ENCODE peak calls at places on chromosomes 5 and 9, in six cellular contexts. B is HL-60, W is left ventricle myocardium inferior, R is GM23338, A is AG04450, X is cardiac muscle cell. K is an unnamed sample.

GRCh38 chr9:15831384-15831783 is 278.5 kb downstream of the CCDC171 start:
- DNase-seq in X (no peak), W (no peak), B (no peak), R (no peak), A (no peak), K (no peak)

GRCh38 chr5:53515988-53516387 is 35.6 kb downstream of the FST start:
- DNase-seq in B (no peak), R (no peak), X (no peak), W (no peak), A (no peak), K (no peak)

GRCh38 chr5:124342586-124342985 is 403.9 kb downstream of the ZNF608 start:
- DNase-seq in W (no peak), A (no peak), R (no peak), B (no peak), X (peak), K (no peak)

GRCh38 chr9:130196643-130197042 is 24.4 kb downstream of the NCS1 start:
- DNase-seq in B (no peak), W (no peak), X (no peak), A (no peak), R (no peak), K (no peak)

GRCh38 chr9:129385615-129385934 is 207.5 kb upstream of the IER5L start:
- DNase-seq in R (no peak), B (no peak), W (no peak), X (no peak), A (no peak), K (no peak)

GRCh38 chr5:96664669-96665068 is 2.5 kb downstream of the CAST start:
- DNase-seq in W (no peak), A (no peak), X (no peak), B (no peak), R (no peak), K (no peak)

GRCh38 chr5:115068239-115069086 is 101.2 kb downstream of the TRIM36 start:
- DNase-seq in B (no peak), R (peak), X (peak), A (no peak), W (no peak), K (no peak)

GRCh38 chr9:20584968-20585643 is 37.2 kb downstream of the MLLT3 start:
- DNase-seq in X (no peak), R (no peak), B (no peak), A (no peak), W (no peak), K (no peak)

GRCh38 chr5:149046196-149046829 is 16.5 kb downstream of the SH3TC2 start:
- DNase-seq in W (no peak), B (no peak), X (peak), A (no peak), R (no peak), K (no peak)

GRCh38 chr5:170538096-170538465 is 34.3 kb downstream of the KCNIP1 start:
- DNase-seq in R (no peak), X (no peak), W (no peak), A (no peak), B (no peak), K (no peak)

GRCh38 chr5:96297867-96298266 is 135.2 kb downstream of the PCSK1 start:
- DNase-seq in R (no peak), A (peak), X (peak), W (no peak), B (peak), K (no peak)

GRCh38 chr5:107640568-107640967 is 30.2 kb downstream of the EFNA5 start:
- DNase-seq in A (no peak), B (no peak), X (no peak), W (no peak), R (no peak), K (no peak)

DNA sequence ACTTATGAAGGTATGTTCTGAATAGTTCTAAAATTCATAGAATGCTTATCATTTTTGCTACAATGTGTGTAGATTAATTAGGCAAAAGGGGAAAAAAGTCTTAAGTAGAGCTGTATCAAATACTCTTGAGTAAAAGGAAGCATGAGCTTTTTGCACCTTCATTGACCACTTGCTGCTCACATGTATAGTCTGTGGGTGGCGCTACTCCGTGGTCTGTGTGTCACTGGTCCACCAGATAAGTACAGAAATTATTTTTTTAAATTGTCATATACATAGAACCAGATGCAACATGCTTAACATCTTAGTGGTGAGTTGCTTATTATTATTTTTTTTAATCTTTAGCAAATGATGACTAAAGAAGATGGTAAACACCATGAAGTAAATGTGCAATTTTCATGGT is 130.2 kb downstream of the MAN2A1 start:
- DNase-seq in B (no peak), R (peak), A (no peak), W (no peak), X (no peak), K (no peak)
- TF ChIP-seq CTCF in B (no peak), R (peak), A (no peak), W (no peak), X (no peak), K (no peak)

GRCh38 chr9:79477955-79478751 is 93.6 kb upstream of the TLE4 start:
- DNase-seq in A (no peak), W (no peak), R (peak), X (peak), B (no peak), K (no peak)
- TF ChIP-seq CTCF in A (peak), W (peak), R (peak), X (peak), B (no peak), K (no peak)

GRCh38 chr5:136638084-136638483 is 272.7 kb upstream of the TRPC7 start:
- DNase-seq in X (no peak), W (no peak), A (no peak), B (no peak), R (no peak), K (no peak)
- TF ChIP-seq CTCF in X (no peak), W (no peak), A (no peak), B (no peak), R (peak), K (no peak)

GRCh38 chr9:21585756-21586752 is 103.9 kb upstream of the IFNE start:
- DNase-seq in W (no peak), B (no peak), X (no peak), R (no peak), A (no peak), K (no peak)
- TF ChIP-seq CTCF in W (no peak), B (no peak), X (peak), R (no peak), A (peak), K (no peak)

GRCh38 chr5:133347039-133347438 is 265.3 kb downstream of the FSTL4 start:
- DNase-seq in A (no peak), B (no peak), R (peak), X (no peak), W (no peak), K (no peak)
- TF ChIP-seq CTCF in A (no peak), B (no peak), R (peak), X (no peak), W (peak), K (no peak)

DNA sequence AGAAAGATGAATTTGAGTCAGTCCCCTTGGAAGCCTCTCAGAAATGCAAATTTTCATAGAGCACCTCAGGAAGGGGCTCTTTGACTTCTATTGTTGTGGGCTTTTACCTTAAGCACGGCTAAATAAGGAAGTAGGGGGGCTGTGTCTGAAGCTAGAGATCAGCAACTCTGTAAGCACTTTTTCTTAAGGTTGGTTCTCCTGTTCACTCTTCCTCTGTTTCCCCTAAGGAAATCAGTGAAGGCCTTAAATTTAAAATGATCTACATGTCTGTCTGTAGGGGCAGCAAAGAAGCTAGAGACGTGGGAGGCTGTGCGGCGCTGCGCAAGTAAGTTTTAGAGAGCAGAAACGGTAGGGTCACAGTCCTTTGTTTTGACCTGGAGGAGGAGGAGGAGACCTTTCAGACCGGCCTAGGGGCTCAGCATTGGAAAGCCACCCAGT is 1.2 kb upstream of the CDC14B start:
- DNase-seq in A (no peak), W (no peak), B (no peak), X (no peak), R (peak), K (no peak)
- TF ChIP-seq CTCF in A (no peak), W (no peak), B (no peak), X (peak), R (no peak), K (no peak)

DNA sequence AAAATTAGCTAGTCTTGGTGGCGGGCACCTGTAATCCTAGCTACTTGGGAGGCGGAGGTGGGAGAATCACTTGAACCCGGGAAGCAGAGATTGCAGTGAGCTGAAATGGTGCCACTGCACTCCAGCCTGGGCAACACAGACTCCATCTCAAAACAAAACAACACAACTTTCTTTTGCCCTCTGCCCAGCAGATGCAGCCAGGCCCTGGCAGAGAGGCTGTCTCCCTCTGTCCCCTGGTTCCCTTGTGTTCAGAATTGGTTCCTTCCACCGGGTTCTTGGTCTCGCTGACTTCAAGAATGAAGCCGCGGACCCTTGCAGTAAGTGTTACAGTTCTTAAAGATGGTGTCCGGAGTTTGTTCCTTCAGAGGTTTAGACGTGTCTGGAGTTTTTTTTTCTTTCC is 30.2 kb upstream of the CEP72 start:
- DNase-seq in X (no peak), R (no peak), W (no peak), B (no peak), A (no peak), K (no peak)
- TF ChIP-seq CTCF in X (no peak), R (no peak), W (no peak), B (no peak), A (no peak), K (no peak)

DNA sequence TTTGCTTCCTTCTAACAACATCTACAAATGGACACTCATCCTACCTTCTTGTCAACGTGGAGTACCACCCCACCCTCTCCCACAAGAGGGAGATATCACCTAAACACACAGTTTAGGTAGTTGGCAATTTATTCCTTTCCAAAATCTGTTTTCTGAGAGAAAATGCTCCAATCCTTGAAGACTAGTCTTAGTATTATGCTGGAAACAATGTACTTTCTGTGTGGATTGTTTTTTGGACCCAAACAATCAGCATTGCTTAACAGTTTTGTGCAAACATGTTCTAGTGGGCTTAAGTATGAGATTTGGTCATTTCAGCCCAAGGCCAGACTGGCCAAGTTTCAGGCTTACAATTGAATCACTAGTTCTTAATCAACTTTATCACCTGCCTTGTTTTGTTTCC is 359.1 kb downstream of the ARHGEF28 start:
- DNase-seq in A (peak), B (no peak), R (peak), X (peak), W (no peak), K (no peak)
- TF ChIP-seq CTCF in A (peak), B (no peak), R (peak), X (peak), W (no peak), K (peak)

GRCh38 chr9:136370687-136371530 is 2.6 kb downstream of the CARD9 start:
- DNase-seq in R (no peak), X (no peak), B (no peak), A (no peak), W (no peak), K (no peak)
- TF ChIP-seq CTCF in R (no peak), X (no peak), B (no peak), A (no peak), W (no peak), K (no peak)

DNA sequence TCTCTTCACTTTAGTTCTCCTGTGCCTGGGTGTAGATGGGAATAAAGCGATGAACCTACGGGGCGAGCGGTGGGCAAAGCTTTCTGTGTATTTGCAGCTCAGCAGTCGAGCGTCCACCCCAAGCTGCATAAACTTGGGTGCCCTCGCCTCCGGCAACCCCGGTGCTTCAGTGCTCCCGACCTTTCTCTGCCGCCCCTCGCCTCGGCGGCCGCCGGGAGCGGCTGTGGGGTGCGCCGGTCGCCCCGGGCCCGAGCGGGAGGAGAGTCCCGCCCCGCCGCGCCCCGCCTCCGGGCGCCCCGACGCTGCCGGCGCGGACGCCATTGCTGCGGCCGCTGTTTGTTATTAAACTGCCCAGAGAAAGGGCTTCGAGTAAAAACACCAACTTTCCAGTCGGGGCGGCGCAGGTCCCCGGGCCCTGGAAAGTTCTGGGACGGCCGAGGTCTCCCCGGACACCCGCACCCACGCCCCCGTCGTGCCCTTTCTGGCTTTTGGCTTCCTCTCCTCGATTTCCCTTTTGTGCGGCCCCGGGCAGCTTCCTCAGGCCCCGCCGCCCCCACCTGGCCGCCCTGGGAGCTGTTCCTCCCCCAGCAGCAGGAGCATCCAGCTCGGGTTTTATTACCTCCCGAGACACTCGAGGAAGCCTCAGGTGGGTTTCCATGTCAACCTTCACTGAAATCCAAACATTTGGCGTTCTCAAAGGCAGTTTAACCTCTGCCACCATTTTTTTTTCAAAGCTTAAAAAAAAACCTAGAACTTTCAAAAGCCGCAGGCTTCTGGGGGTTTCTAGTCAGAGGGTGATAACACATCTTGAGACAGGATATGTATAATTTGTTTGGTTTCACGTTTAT is 334.3 kb downstream of the CWC27 start:
- DNase-seq in R (peak), W (peak), A (no peak), X (peak), B (no peak), K (no peak)
- TF ChIP-seq CTCF in R (no peak), W (peak), A (no peak), X (peak), B (no peak), K (no peak)

K was measured in mesothelial cell of epicardium.